ENCODE peak calls at places on chromosomes 7 and 10, in nine cellular contexts. D is fibroblast of pulmonary artery, P is endothelial cell, E is HFF-Myc, L is activated B cell treated with CpG ODN at 0.5 μM for 24 hours, U is hepatocyte, W is body of pancreas, I is epithelial cell of esophagus, Z is heart right ventricle. H is an unnamed sample.

GRCh38 chr10:133238066-133238804 is 580 bp downstream of the VENTX start:
- DNase-seq in D (no peak), P (no peak), E (no peak), L (no peak), U (no peak), W (no peak), I (no peak), Z (no peak), H (no peak)

GRCh38 chr7:143172354-143172753 is 10.9 kb upstream of the TAS2R39 start:
- DNase-seq in D (peak; percentile 31), P (no peak), E (no peak), L (no peak), U (no peak), W (peak; percentile 79), I (peak; percentile 49), Z (no peak), H (no peak)

GRCh38 chr7:115417662-115418061 is 495.8 kb downstream of the MDFIC start:
- DNase-seq in D (no peak), P (no peak), E (no peak), L (no peak), U (no peak), W (no peak), I (no peak), Z (no peak), H (no peak)

GRCh38 chr7:27740449-27741086 is 606 bp downstream of the TAX1BP1 start:
- DNase-seq in D (peak; percentile 71), P (peak; percentile 79), E (no peak), L (peak; percentile 80), U (peak; percentile 95), W (peak; percentile 97), I (peak; percentile 98), Z (peak; percentile 83), H (peak; percentile 87)

GRCh38 chr7:156998988-156999610 is 11.4 kb downstream of the MNX1 start:
- DNase-seq in D (no peak), P (no peak), E (no peak), L (no peak), U (no peak), W (no peak), I (no peak), Z (no peak), H (no peak)

GRCh38 chr10:31268616-31269303 is 50.3 kb upstream of the ZEB1 start:
- DNase-seq in D (no peak), P (no peak), E (no peak), L (no peak), U (no peak), W (no peak), I (no peak), Z (no peak), H (no peak)

GRCh38 chr7:81111358-81111757 is 192.5 kb upstream of the SEMA3C start:
- DNase-seq in D (peak; percentile 93), P (no peak), E (peak; percentile 53), L (no peak), U (peak; percentile 27), W (no peak), I (peak; percentile 79), Z (no peak), H (no peak)

GRCh38 chr10:132478341-132479023 is 59.1 kb upstream of the INPP5A start:
- DNase-seq in D (no peak), P (no peak), E (no peak), L (no peak), U (no peak), W (no peak), I (no peak), Z (no peak), H (no peak)

GRCh38 chr7:30730097-30730496 is 21.8 kb upstream of the INMT start:
- DNase-seq in D (no peak), P (no peak), E (no peak), L (no peak), U (no peak), W (no peak), I (no peak), Z (no peak), H (no peak)

GRCh38 chr10:53233759-53234158 is 461.2 kb upstream of the MBL2 start:
- DNase-seq in D (no peak), P (no peak), E (no peak), L (no peak), U (no peak), W (no peak), I (no peak), Z (no peak), H (no peak)

GRCh38 chr7:22390512-22390911 is 33.6 kb upstream of the RAPGEF5 start:
- DNase-seq in D (no peak), P (no peak), E (no peak), L (no peak), U (no peak), W (no peak), I (no peak), Z (no peak), H (no peak)

GRCh38 chr10:110629680-110630191 is 14.4 kb upstream of the RBM20 start:
- DNase-seq in D (peak; percentile 13), P (no peak), E (no peak), L (no peak), U (peak; percentile 26), W (no peak), I (peak; percentile 89), Z (no peak), H (no peak)

GRCh38 chr7:101121996-101122932 is 4.6 kb upstream of the SERPINE1 start:
- DNase-seq in D (peak; percentile 99), P (peak; percentile 41), E (peak; percentile 86), L (no peak), U (peak; percentile 90), W (peak; percentile 39), I (peak; percentile 90), Z (peak; percentile 64), H (peak; percentile 71)

GRCh38 chr7:10974717-10975032 is 1.0 kb downstream of the PHF14 start:
- DNase-seq in D (no peak), P (no peak), E (no peak), L (no peak), U (no peak), W (no peak), I (no peak), Z (no peak), H (no peak)

GRCh38 chr7:111855842-111856227 is 293.5 kb upstream of the IMMP2L start:
- DNase-seq in D (peak; percentile 65), P (peak; percentile 25), E (no peak), L (no peak), U (peak; percentile 49), W (peak; percentile 18), I (peak; percentile 40), Z (no peak), H (no peak)
- TF ChIP-seq CTCF in D (peak; percentile 55), P (no peak), E (peak; percentile 21), L (no peak), U (peak; percentile 26), W (peak; percentile 15), I (peak; percentile 45), Z (peak; percentile 16), H (no peak)

DNA sequence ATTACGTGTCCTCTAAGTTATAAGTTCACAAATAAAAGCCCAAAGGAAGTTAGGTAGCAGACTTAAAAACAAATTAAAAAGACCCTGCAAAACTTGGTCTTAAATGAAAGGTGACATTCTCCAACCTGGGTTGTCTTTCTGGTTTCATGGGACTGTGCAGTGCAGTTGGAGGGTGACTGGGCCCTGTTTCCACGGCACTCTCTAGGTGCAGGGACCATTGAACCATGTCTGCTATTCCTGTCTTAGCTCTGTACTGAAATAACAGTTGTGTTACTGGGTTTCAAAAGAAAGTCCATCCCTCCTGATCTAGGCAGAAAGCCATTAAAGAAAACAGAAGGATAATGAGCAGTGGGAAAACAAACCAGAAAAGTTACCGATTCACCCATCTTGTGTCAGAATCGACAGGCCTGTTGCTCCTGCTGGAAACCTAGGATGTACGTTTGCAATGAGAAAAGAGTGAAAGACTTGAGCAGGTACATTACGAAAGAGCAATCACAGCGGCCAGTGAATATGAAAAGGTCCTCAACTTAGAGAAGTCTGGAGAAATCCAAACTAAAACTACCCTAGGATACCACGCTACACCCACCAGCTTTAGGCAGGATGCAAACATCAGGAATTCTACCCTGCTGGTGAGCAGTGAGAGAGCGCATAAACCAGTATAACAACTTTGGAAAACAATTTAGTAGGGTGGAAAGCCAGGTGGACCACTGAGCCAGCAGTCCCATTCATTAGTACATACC is 24.5 kb downstream of the SPDYE6 start:
- DNase-seq in D (no peak), P (no peak), E (no peak), L (no peak), U (no peak), W (no peak), I (no peak), Z (no peak), H (no peak)
- TF ChIP-seq CTCF in D (no peak), P (no peak), E (no peak), L (no peak), U (no peak), W (no peak), I (peak; percentile 11), Z (no peak), H (no peak)

GRCh38 chr10:2137549-2138174 is 400.3 kb upstream of the ADARB2 start:
- DNase-seq in D (no peak), P (peak; percentile 49), E (no peak), L (no peak), U (peak; percentile 49), W (no peak), I (peak; percentile 76), Z (no peak), H (peak; percentile 16)
- TF ChIP-seq CTCF in D (no peak), P (peak; percentile 67), E (no peak), L (no peak), U (peak; percentile 41), W (no peak), I (peak; percentile 84), Z (no peak), H (peak; percentile 54)

GRCh38 chr10:9301554-9301953 is 1247.1 kb downstream of the GATA3 start:
- DNase-seq in D (no peak), P (no peak), E (no peak), L (no peak), U (no peak), W (no peak), I (no peak), Z (no peak), H (no peak)

GRCh38 chr10:9302142-9302746 is 1247.8 kb downstream of the GATA3 start:
- DNase-seq in D (peak; percentile 66), P (peak; percentile 33), E (peak; percentile 29), L (no peak), U (peak; percentile 72), W (no peak), I (peak; percentile 79), Z (no peak), H (peak; percentile 26)

GRCh38 chr10:9301148-9301547 is 1246.7 kb downstream of the GATA3 start:
- DNase-seq in D (peak; percentile 8), P (no peak), E (no peak), L (no peak), U (no peak), W (no peak), I (peak; percentile 17), Z (no peak), H (no peak)

GRCh38 chr10:9299966-9300365 is 1245.5 kb downstream of the GATA3 start:
- DNase-seq in D (no peak), P (no peak), E (no peak), L (no peak), U (no peak), W (no peak), I (no peak), Z (no peak), H (no peak)

DNA sequence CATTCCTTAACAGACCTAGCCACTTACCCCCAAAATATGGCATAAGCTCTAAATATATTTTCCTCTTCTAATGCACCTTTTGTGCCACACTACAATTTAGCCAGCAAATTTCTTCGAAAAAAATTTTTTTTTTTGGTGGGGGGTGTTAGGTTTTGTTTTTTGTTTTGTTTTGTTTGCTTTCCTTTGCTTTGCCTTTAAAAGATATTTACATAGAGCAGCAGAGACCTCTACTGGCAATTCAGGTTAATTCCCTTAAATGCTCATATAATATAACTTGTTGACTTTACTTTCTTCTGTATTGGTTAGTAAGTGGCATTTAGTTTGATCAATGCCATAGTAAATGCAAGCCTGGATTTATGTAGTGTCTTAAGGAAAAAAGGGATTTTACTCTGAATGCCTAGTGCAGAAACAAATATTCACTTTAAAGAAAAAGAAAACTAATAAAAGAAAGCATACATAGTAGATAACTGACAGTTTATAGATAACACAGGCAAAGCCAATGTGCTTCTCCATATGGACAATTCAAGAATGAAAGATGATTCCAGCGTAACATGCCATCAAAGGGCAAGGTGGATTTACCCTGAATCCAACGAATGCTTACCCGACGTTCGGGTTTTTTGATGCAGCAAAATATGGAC is 1250.6 kb downstream of the GATA3 start:
- DNase-seq in D (peak; percentile 45), P (no peak), E (no peak), L (no peak), U (peak; percentile 23), W (no peak), I (peak; percentile 47), Z (no peak), H (no peak)
- TF ChIP-seq CTCF in D (peak; percentile 48), P (peak; percentile 50), E (peak; percentile 19), L (no peak), U (peak; percentile 72), W (peak; percentile 53), I (peak; percentile 39), Z (peak; percentile 53), H (peak; percentile 32)

H was measured in GM13976.